ENCODE peak calls at places on chromosomes 2 and 18, in five cellular contexts. J, I, U, O and T are unnamed samples.

GRCh38 chr18:48806551-48807261 is 144.1 kb downstream of the SMAD7 start:
- DNase-seq in J (no peak), I (no peak), U (peak; percentile 7), O (peak; percentile 26), T (no peak)

GRCh38 chr2:53569957-53570727 is 197.5 kb upstream of the CHAC2 start:
- DNase-seq in J (peak; percentile 7), I (no peak), U (no peak), O (no peak), T (no peak)

GRCh38 chr2:136117391-136117841 is 533 bp downstream of the CXCR4 start:
- DNase-seq in J (peak; percentile 80), I (peak; percentile 71), U (peak; percentile 41), O (peak; percentile 35), T (peak; percentile 45)

GRCh38 chr2:112795720-112796119 is 11.4 kb upstream of the IL1A start:
- DNase-seq in J (peak; percentile 57), I (peak; percentile 8), U (no peak), O (no peak), T (no peak)

GRCh38 chr2:6352906-6353515 is 512.7 kb downstream of the CMPK2 start:
- DNase-seq in J (peak; percentile 34), I (peak; percentile 18), U (peak; percentile 12), O (peak; percentile 71), T (peak; percentile 67)

GRCh38 chr18:44946529-44947113 is 265.9 kb downstream of the SETBP1 start:
- DNase-seq in J (no peak), I (no peak), U (no peak), O (no peak), T (no peak)

GRCh38 chr2:105804266-105804665 is 59.6 kb downstream of the NCK2 start:
- DNase-seq in J (no peak), I (no peak), U (no peak), O (no peak), T (no peak)

GRCh38 chr18:13161276-13161899 is 57.2 kb upstream of the LDLRAD4 start:
- DNase-seq in J (no peak), I (no peak), U (no peak), O (no peak), T (no peak)

GRCh38 chr2:232014681-232015080 is 53.2 kb downstream of the DIS3L2 start:
- DNase-seq in J (no peak), I (no peak), U (no peak), O (no peak), T (no peak)

GRCh38 chr2:64659252-64659651 is 5.5 kb upstream of the SERTAD2 start:
- DNase-seq in J (no peak), I (peak; percentile 74), U (no peak), O (no peak), T (no peak)

GRCh38 chr2:172339431-172340010 is 87.9 kb upstream of the ITGA6 start:
- DNase-seq in J (no peak), I (no peak), U (no peak), O (no peak), T (no peak)

GRCh38 chr2:237677951-237678481 is 50.6 kb downstream of the LRRFIP1 start:
- DNase-seq in J (peak; percentile 97), I (peak; percentile 55), U (no peak), O (no peak), T (no peak)

GRCh38 chr2:43438858-43439655 is 156.8 kb downstream of the THADA start:
- DNase-seq in J (peak; percentile 22), I (no peak), U (no peak), O (no peak), T (no peak)

GRCh38 chr2:141710589-141711239 is 420.1 kb downstream of the LRP1B start:
- DNase-seq in J (no peak), I (no peak), U (no peak), O (no peak), T (no peak)

GRCh38 chr2:11681722-11682589 is 12.0 kb upstream of the NTSR2 start:
- DNase-seq in J (peak; percentile 67), I (peak; percentile 38), U (peak; percentile 84), O (peak; percentile 36), T (peak; percentile 59)

GRCh38 chr2:9547272-9547991 is 8.2 kb downstream of the ADAM17 start:
- DNase-seq in J (no peak), I (no peak), U (no peak), O (no peak), T (no peak)

GRCh38 chr2:5845798-5846197 is 153.6 kb downstream of the SOX11 start:
- DNase-seq in J (peak; percentile 8), I (peak; percentile 15), U (no peak), O (no peak), T (no peak)

GRCh38 chr2:143581989-143582719 is 452.9 kb downstream of the ARHGAP15 start:
- DNase-seq in J (no peak), I (no peak), U (no peak), O (no peak), T (no peak)

GRCh38 chr18:55650363-55650870 is 62.4 kb upstream of the TCF4 start:
- DNase-seq in J (no peak), I (no peak), U (no peak), O (no peak), T (no peak)

GRCh38 chr18:80115035-80115434 is 6.0 kb downstream of the ADNP2 start:
- DNase-seq in J (no peak), I (no peak), U (no peak), O (no peak), T (no peak)

GRCh38 chr2:126839711-126840110 is 59.0 kb upstream of the TEX51 start:
- DNase-seq in J (no peak), I (no peak), U (no peak), O (no peak), T (no peak)

GRCh38 chr18:45838302-45839070 is 13.0 kb downstream of the SIGLEC15 start:
- DNase-seq in J (no peak), I (no peak), U (no peak), O (no peak), T (no peak)

GRCh38 chr18:29496276-29496675 is 1319.3 kb upstream of the CDH2 start:
- DNase-seq in J (no peak), I (no peak), U (no peak), O (no peak), T (no peak)

GRCh38 chr18:58213931-58214431 is 170.0 kb downstream of the NEDD4L start:
- DNase-seq in J (no peak), I (no peak), U (no peak), O (no peak), T (no peak)

GRCh38 chr2:96924775-96925747 is 55.2 kb upstream of the SEMA4C start:
- DNase-seq in J (no peak), I (no peak), U (no peak), O (no peak), T (no peak)

GRCh38 chr2:181953773-181954537 is 31.7 kb upstream of the PPP1R1C start:
- DNase-seq in J (peak; percentile 77), I (peak; percentile 84), U (peak; percentile 81), O (peak; percentile 75), T (peak; percentile 75)

GRCh38 chr2:70984576-70985282 is 6.3 kb downstream of the ANKRD53 start:
- DNase-seq in J (peak; percentile 50), I (peak; percentile 59), U (peak; percentile 85), O (peak; percentile 70), T (peak; percentile 62)

GRCh38 chr2:130728007-130728454 is 839 bp upstream of the GPR148 start:
- DNase-seq in J (peak; percentile 41), I (peak; percentile 17), U (peak; percentile 20), O (peak; percentile 12), T (no peak)

GRCh38 chr2:113237604-113238003 is 41.1 kb downstream of the PAX8 start:
- DNase-seq in J (no peak), I (no peak), U (no peak), O (no peak), T (no peak)

GRCh38 chr2:220510668-220511067 is 883.2 kb downstream of the SLC4A3 start:
- DNase-seq in J (no peak), I (no peak), U (no peak), O (no peak), T (no peak)

GRCh38 chr2:197759625-197760292 is 25.4 kb downstream of the BOLL start:
- DNase-seq in J (no peak), I (no peak), U (no peak), O (no peak), T (no peak)

GRCh38 chr2:83081835-83082522 is 1377.1 kb downstream of the SUCLG1 start:
- DNase-seq in J (no peak), I (no peak), U (no peak), O (no peak), T (no peak)

GRCh38 chr2:218960196-218961165 is 1.0 kb downstream of the CDK5R2 start:
- DNase-seq in J (no peak), I (no peak), U (no peak), O (no peak), T (no peak)

GRCh38 chr2:85751300-85751575 is 2.6 kb upstream of the ATOH8 start:
- DNase-seq in J (no peak), I (no peak), U (no peak), O (no peak), T (no peak)

GRCh38 chr2:85748039-85748438 is 5.8 kb upstream of the ATOH8 start:
- DNase-seq in J (peak; percentile 42), I (peak; percentile 48), U (no peak), O (no peak), T (no peak)

GRCh38 chr2:85747441-85747840 is 6.3 kb upstream of the ATOH8 start:
- DNase-seq in J (no peak), I (no peak), U (no peak), O (no peak), T (no peak)

GRCh38 chr2:85750509-85751299 is 3.1 kb upstream of the ATOH8 start:
- DNase-seq in J (peak; percentile 82), I (peak; percentile 58), U (peak; percentile 83), O (peak; percentile 75), T (peak; percentile 72)

GRCh38 chr2:85748948-85749875 is 4.6 kb upstream of the ATOH8 start:
- DNase-seq in J (no peak), I (no peak), U (no peak), O (no peak), T (no peak)
- TF ChIP-seq CTCF in J (no peak), I (no peak), U (no peak), O (no peak), T (no peak)

GRCh38 chr2:61636686-61637085 is 98.5 kb upstream of the XPO1 start:
- DNase-seq in J (no peak), I (no peak), U (no peak), O (no peak), T (no peak)

GRCh38 chr2:61631321-61631720 is 93.2 kb upstream of the XPO1 start:
- DNase-seq in J (no peak), I (no peak), U (no peak), O (no peak), T (no peak)

GRCh38 chr2:61632276-61633169 is 94.4 kb upstream of the XPO1 start:
- DNase-seq in J (no peak), I (no peak), U (peak; percentile 23), O (no peak), T (no peak)

GRCh38 chr2:61634512-61634911 is 96.4 kb upstream of the XPO1 start:
- DNase-seq in J (no peak), I (no peak), U (no peak), O (no peak), T (no peak)

GRCh38 chr2:61633250-61633649 is 95.1 kb upstream of the XPO1 start:
- DNase-seq in J (no peak), I (no peak), U (no peak), O (no peak), T (no peak)
- TF ChIP-seq CTCF in J (no peak), I (peak; percentile 53), U (no peak), O (no peak), T (no peak)

GRCh38 chr18:59246796-59247195 is 26.5 kb downstream of the RAX start:
- DNase-seq in J (no peak), I (no peak), U (no peak), O (no peak), T (no peak)

GRCh38 chr18:59249186-59249774 is 24.0 kb downstream of the RAX start:
- DNase-seq in J (peak; percentile 61), I (peak; percentile 23), U (peak; percentile 62), O (peak; percentile 38), T (peak; percentile 60)
- TF ChIP-seq CTCF in J (peak; percentile 67), I (peak; percentile 71), U (peak; percentile 62), O (peak; percentile 49), T (peak; percentile 82)

GRCh38 chr2:29025711-29026110 is 44.6 kb downstream of the TOGARAM2 start:
- DNase-seq in J (no peak), I (no peak), U (no peak), O (no peak), T (no peak)
- TF ChIP-seq CTCF in J (no peak), I (no peak), U (no peak), O (no peak), T (no peak)